ENCODE peak calls at places on chromosomes 3 and 15, in seven cellular contexts. Y, Q, Z, E, M, J and O are unnamed samples.

GRCh38 chr3:111315911-111316310 is 226.1 kb upstream of the CD96 start:
- DNase-seq in Y (no peak), Q (no peak), Z (no peak), E (no peak), M (no peak), J (no peak), O (no peak)

GRCh38 chr3:58535531-58536500 is 1.2 kb downstream of the ACOX2 start:
- DNase-seq in Y (no peak), Q (peak), Z (no peak), E (peak), M (peak), J (peak), O (no peak)

GRCh38 chr3:94968519-94968918 is 905.7 kb downstream of the NSUN3 start:
- DNase-seq in Y (no peak), Q (no peak), Z (no peak), E (no peak), M (no peak), J (no peak), O (no peak)

GRCh38 chr3:182479335-182479734 is 314.0 kb upstream of the ATP11B start:
- DNase-seq in Y (no peak), Q (no peak), Z (no peak), E (no peak), M (no peak), J (no peak), O (no peak)

GRCh38 chr3:60469481-60469880 is 781.8 kb downstream of the FHIT start:
- DNase-seq in Y (no peak), Q (no peak), Z (no peak), E (no peak), M (no peak), J (no peak), O (no peak)

GRCh38 chr3:19270471-19270870 is 122.2 kb downstream of the KCNH8 start:
- DNase-seq in Y (no peak), Q (no peak), Z (no peak), E (no peak), M (no peak), J (no peak), O (no peak)

GRCh38 chr3:177362646-177363045 is 165.4 kb upstream of the TBL1XR1 start:
- DNase-seq in Y (no peak), Q (no peak), Z (no peak), E (no peak), M (no peak), J (no peak), O (no peak)

GRCh38 chr15:101244039-101244781 is 7.6 kb downstream of the CHSY1 start:
- DNase-seq in Y (no peak), Q (no peak), Z (no peak), E (no peak), M (no peak), J (no peak), O (no peak)

GRCh38 chr3:62768896-62769295 is 106.3 kb downstream of the CADPS start:
- DNase-seq in Y (no peak), Q (no peak), Z (no peak), E (no peak), M (no peak), J (no peak), O (no peak)

GRCh38 chr3:129530331-129530761 is 1.9 kb downstream of the RHO start:
- DNase-seq in Y (no peak), Q (no peak), Z (no peak), E (no peak), M (peak), J (no peak), O (no peak)

GRCh38 chr3:102536479-102536878 is 101.7 kb downstream of the ZPLD1 start:
- DNase-seq in Y (no peak), Q (no peak), Z (peak), E (no peak), M (peak), J (no peak), O (no peak)

GRCh38 chr15:36818260-36818659 is 238.8 kb downstream of the CDIN1 start:
- DNase-seq in Y (no peak), Q (no peak), Z (no peak), E (no peak), M (no peak), J (no peak), O (no peak)

GRCh38 chr3:100533176-100533575 is 40.8 kb downstream of the TMEM45A start:
- DNase-seq in Y (no peak), Q (no peak), Z (no peak), E (no peak), M (no peak), J (no peak), O (no peak)

GRCh38 chr3:9898467-9899229 is 4.0 kb upstream of the IL17RE start:
- DNase-seq in Y (no peak), Q (peak), Z (no peak), E (peak), M (no peak), J (no peak), O (no peak)

GRCh38 chr3:71051893-71052687 is 531.4 kb downstream of the FOXP1 start:
- DNase-seq in Y (no peak), Q (no peak), Z (no peak), E (no peak), M (no peak), J (no peak), O (no peak)

GRCh38 chr3:14467723-14468620 is 65.6 kb downstream of the SLC6A6 start:
- DNase-seq in Y (no peak), Q (peak), Z (no peak), E (no peak), M (peak), J (peak), O (no peak)

GRCh38 chr3:54040476-54040875 is 81.9 kb upstream of the CACNA2D3 start:
- DNase-seq in Y (no peak), Q (no peak), Z (no peak), E (no peak), M (no peak), J (no peak), O (no peak)

GRCh38 chr3:143526016-143526540 is 322.2 kb downstream of the SLC9A9 start:
- DNase-seq in Y (no peak), Q (no peak), Z (no peak), E (no peak), M (no peak), J (no peak), O (no peak)

GRCh38 chr3:191085091-191085490 is 114.0 kb upstream of the OSTN start:
- DNase-seq in Y (no peak), Q (no peak), Z (no peak), E (no peak), M (no peak), J (no peak), O (no peak)

GRCh38 chr3:134627831-134628230 is 23.0 kb downstream of the KY start:
- DNase-seq in Y (no peak), Q (peak), Z (no peak), E (no peak), M (peak), J (no peak), O (no peak)

GRCh38 chr15:59170295-59170881 is 36.3 kb upstream of the LDHAL6B start:
- DNase-seq in Y (no peak), Q (peak), Z (no peak), E (no peak), M (peak), J (no peak), O (no peak)

GRCh38 chr3:61250784-61251173 is 473 bp downstream of the FHIT start:
- DNase-seq in Y (peak), Q (no peak), Z (peak), E (no peak), M (peak), J (peak), O (peak)

GRCh38 chr3:41000471-41000870 is 198.8 kb upstream of the CTNNB1 start:
- DNase-seq in Y (no peak), Q (no peak), Z (no peak), E (no peak), M (no peak), J (no peak), O (no peak)

GRCh38 chr3:194404365-194405140 is 5.5 kb upstream of the GP5 start:
- DNase-seq in Y (no peak), Q (no peak), Z (peak), E (no peak), M (peak), J (no peak), O (no peak)

GRCh38 chr15:90680371-90680935 is 36.7 kb upstream of the BLM start:
- DNase-seq in Y (no peak), Q (no peak), Z (no peak), E (no peak), M (no peak), J (peak), O (no peak)

GRCh38 chr15:90046846-90047481 is 45.8 kb downstream of the ZNF710 start:
- DNase-seq in Y (no peak), Q (peak), Z (no peak), E (peak), M (no peak), J (no peak), O (no peak)

GRCh38 chr15:64530472-64530871 is 70.1 kb downstream of the ZNF609 start:
- DNase-seq in Y (no peak), Q (no peak), Z (no peak), E (no peak), M (no peak), J (no peak), O (no peak)

GRCh38 chr3:159922861-159923312 is 65.7 kb upstream of the IL12A start:
- DNase-seq in Y (no peak), Q (no peak), Z (no peak), E (no peak), M (no peak), J (no peak), O (no peak)

GRCh38 chr3:134766290-134766689 is 28.8 kb upstream of the EPHB1 start:
- DNase-seq in Y (no peak), Q (no peak), Z (no peak), E (no peak), M (no peak), J (no peak), O (no peak)

GRCh38 chr3:11161666-11162065 is 7.4 kb downstream of the HRH1 start:
- DNase-seq in Y (no peak), Q (no peak), Z (no peak), E (no peak), M (no peak), J (no peak), O (no peak)

GRCh38 chr3:11162401-11163345 is 8.4 kb downstream of the HRH1 start:
- DNase-seq in Y (no peak), Q (no peak), Z (no peak), E (no peak), M (no peak), J (no peak), O (peak)

GRCh38 chr3:11157406-11157805 is 3.1 kb downstream of the HRH1 start:
- DNase-seq in Y (no peak), Q (no peak), Z (no peak), E (no peak), M (no peak), J (no peak), O (no peak)

GRCh38 chr3:11156026-11156410 is 1.7 kb downstream of the HRH1 start:
- DNase-seq in Y (no peak), Q (no peak), Z (no peak), E (no peak), M (no peak), J (no peak), O (no peak)

DNA sequence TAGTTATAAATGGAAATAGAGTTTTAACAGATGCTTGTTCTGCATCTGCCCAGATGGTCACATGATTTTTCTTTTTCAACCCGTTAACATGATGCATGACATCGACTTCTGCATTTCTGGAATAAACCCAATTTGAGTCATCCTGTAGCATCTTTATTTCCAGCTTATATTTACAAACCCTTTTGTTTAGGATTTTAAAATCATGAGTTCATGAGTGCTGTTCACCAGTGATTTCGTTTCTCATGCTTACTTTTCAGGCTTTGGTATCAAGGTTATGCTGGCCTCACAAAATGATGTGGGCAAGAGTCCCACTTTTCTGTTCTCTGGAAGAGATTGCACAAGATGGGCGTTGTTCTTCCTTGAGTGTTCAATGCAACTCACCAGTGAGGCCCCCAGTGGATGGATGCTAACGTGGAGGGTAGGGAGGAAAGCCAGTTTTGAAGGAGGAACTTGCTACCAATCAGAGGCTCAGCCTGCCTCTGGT is 5.2 kb downstream of the HRH1 start:
- DNase-seq in Y (no peak), Q (no peak), Z (no peak), E (no peak), M (no peak), J (peak), O (peak)
- H3K4me3 ChIP-seq in Y (no peak), Q (no peak), Z (no peak), E (no peak), M (no peak), J (no peak), O (no peak)

DNA sequence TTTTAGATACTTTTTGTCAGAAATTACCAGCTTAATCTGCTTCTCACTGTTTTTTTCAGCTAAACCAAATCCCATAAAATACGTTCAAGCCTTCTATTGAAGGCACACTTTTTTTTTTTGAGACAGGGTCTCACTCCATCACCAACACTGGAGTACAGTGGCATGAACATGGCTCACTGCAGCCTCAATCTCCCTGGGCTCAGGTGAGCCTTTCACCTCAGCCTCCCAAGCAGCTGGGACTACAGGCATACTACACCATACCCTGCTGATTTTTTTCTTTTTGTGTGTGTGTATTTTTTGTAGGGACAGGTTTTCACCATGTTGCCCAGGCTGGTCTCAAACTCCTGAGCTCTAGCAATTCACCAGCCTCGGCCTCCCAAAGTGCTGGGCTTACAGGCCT is 3.7 kb downstream of the RAF1 start:
- DNase-seq in Y (no peak), Q (no peak), Z (no peak), E (no peak), M (no peak), J (no peak), O (no peak)
- H3K27ac ChIP-seq in Y (peak), Q (peak), Z (no peak), E (no peak), M (no peak), J (peak), O (no peak)

DNA sequence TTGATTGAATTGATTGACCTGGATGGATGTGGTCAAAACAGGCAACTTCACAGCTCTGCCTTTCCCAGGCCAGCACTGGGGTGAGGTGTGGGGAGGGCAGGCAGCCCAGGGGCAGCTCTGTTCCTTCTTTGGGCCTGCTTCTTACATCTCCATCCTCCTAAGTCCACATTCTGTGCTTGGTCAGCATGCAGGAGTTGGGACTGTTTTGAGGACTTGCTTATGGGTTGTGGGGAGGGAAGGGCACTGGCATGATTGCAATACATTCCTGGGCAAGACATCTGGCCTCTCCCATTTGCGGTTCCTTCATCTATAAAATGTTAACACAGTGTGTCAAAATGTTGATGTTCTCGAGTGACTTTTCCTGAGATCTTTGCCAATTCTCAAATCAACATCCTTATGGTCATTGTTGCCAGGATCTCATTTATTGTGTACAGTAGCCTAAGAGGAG is 84.1 kb downstream of the ST6GAL1 start:
- DNase-seq in Y (no peak), Q (no peak), Z (no peak), E (no peak), M (no peak), J (no peak), O (no peak)
- TF ChIP-seq POLR2A in Y (no peak), Q (no peak), Z (no peak), E (no peak), M (no peak), J (no peak), O (no peak)

DNA sequence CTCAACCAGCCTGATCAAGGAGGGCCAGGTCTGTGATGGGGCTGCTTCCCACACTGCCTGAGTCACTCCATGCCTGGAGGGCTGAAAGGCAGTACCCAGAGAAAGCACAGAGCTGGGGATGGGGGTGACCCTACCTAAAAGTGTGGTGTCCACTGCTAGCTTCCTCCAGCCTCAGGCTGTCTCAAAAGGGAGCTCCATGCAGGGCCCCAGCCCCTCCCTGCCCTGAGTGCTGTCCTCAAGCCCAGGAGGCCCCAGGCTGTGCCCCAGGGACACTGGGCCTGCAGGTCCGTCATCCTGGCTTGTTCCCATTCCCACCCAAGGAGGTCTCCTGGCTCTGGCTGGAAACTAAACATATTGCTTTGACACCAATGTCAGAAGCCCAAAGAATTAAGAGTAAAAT is 56.8 kb downstream of the ZNF445 start:
- DNase-seq in Y (no peak), Q (no peak), Z (no peak), E (no peak), M (no peak), J (no peak), O (no peak)
- H3K4me3 ChIP-seq in Y (no peak), Q (no peak), Z (no peak), E (no peak), M (no peak), J (no peak), O (no peak)

DNA sequence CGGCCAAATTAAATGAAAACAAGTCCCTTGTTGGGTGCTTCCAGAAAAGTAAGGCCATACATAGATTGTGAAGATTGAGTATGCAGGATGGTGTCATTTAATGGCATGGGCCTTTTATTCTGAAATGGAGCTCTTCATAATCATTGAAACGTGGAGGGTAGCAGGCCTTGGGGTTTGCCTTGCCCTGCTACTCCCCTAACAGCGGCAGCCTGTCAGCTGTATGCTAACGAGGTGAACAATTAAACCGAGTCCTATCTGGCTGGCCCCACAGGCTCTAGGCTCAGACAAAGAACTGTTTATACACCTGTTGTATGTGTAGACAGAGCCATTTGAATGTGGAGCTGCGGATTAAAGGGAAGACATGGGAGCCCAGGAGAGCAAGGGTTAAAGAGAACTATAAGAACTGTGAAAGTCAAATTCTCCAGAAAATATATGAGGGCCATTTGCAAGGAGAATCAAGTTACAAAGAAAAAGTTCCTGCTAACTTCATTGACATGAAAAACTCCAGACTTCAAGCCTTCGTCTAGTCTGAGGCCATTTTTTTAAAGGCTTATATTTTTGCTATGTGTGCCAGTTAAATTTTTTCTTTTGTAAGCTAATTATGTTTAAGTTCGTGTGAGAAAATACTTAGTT is 116.7 kb upstream of the CGNL1 start:
- DNase-seq in Y (no peak), Q (no peak), Z (no peak), E (peak), M (no peak), J (no peak), O (no peak)
- H3K27ac ChIP-seq in Y (no peak), Q (no peak), Z (no peak), E (no peak), M (no peak), J (no peak), O (no peak)